ENCODE peak calls at places on chromosome 1, in six cellular contexts. One of them, this sample, is unnamed.

GRCh38 chr1:214043167-214043566 is 55.4 kb downstream of the PROX1 start:
- DNase-seq in type B pancreatic cell: no peak
- DNase-seq in non-pigmented ciliary epithelial cell: no peak
- DNase-seq in AG08395: no peak
- DNase-seq in Calu3: no peak
- DNase-seq in effector CD4-positive, alpha-beta T cell: no peak
- DNase-seq in this sample: no peak

GRCh38 chr1:155003227-155003765 is 694 bp downstream of the ZBTB7B start:
- DNase-seq in effector CD4-positive, alpha-beta T cell: no peak
- DNase-seq in AG08395: no peak
- DNase-seq in type B pancreatic cell: no peak
- DNase-seq in Calu3: no peak
- DNase-seq in non-pigmented ciliary epithelial cell: no peak
- DNase-seq in this sample: no peak

GRCh38 chr1:77976433-77977076 is 2.3 kb downstream of the FUBP1 start:
- DNase-seq in Calu3: no peak
- DNase-seq in AG08395: no peak
- DNase-seq in non-pigmented ciliary epithelial cell: no peak
- DNase-seq in effector CD4-positive, alpha-beta T cell: no peak
- DNase-seq in type B pancreatic cell: no peak
- DNase-seq in this sample: no peak

GRCh38 chr1:236160540-236161127 is 18.3 kb downstream of the GPR137B start:
- DNase-seq in AG08395: no peak
- DNase-seq in non-pigmented ciliary epithelial cell: no peak
- DNase-seq in effector CD4-positive, alpha-beta T cell: no peak
- DNase-seq in Calu3: no peak
- DNase-seq in type B pancreatic cell: no peak
- DNase-seq in this sample: no peak

GRCh38 chr1:171195781-171196180 is 10.7 kb downstream of the FMO2 start:
- DNase-seq in AG08395: no peak
- DNase-seq in Calu3: no peak
- DNase-seq in type B pancreatic cell: no peak
- DNase-seq in non-pigmented ciliary epithelial cell: no peak
- DNase-seq in effector CD4-positive, alpha-beta T cell: no peak
- DNase-seq in this sample: no peak

GRCh38 chr1:18529714-18530113 is 49.0 kb downstream of the KLHDC7A start:
- DNase-seq in non-pigmented ciliary epithelial cell: no peak
- DNase-seq in Calu3: no peak
- DNase-seq in type B pancreatic cell: no peak
- DNase-seq in effector CD4-positive, alpha-beta T cell: no peak
- DNase-seq in AG08395: no peak
- DNase-seq in this sample: no peak

GRCh38 chr1:207887542-207887941 is 23.4 kb downstream of the CD34 start:
- DNase-seq in Calu3: no peak
- DNase-seq in AG08395: no peak
- DNase-seq in type B pancreatic cell: no peak
- DNase-seq in non-pigmented ciliary epithelial cell: no peak
- DNase-seq in effector CD4-positive, alpha-beta T cell: no peak
- DNase-seq in this sample: no peak

GRCh38 chr1:78250201-78250600 is 204.4 kb downstream of the GIPC2 start:
- DNase-seq in effector CD4-positive, alpha-beta T cell: no peak
- DNase-seq in non-pigmented ciliary epithelial cell: no peak
- DNase-seq in Calu3: no peak
- DNase-seq in type B pancreatic cell: no peak
- DNase-seq in AG08395: no peak
- DNase-seq in this sample: no peak

GRCh38 chr1:146049436-146049835 is 27.9 kb upstream of the HJV start:
- DNase-seq in Calu3: no peak
- DNase-seq in effector CD4-positive, alpha-beta T cell: no peak
- DNase-seq in type B pancreatic cell: no peak
- DNase-seq in non-pigmented ciliary epithelial cell: no peak
- DNase-seq in AG08395: no peak
- DNase-seq in this sample: no peak

GRCh38 chr1:9261496-9261895 is 26.9 kb downstream of the H6PD start:
- DNase-seq in AG08395: no peak
- DNase-seq in Calu3: no peak
- DNase-seq in non-pigmented ciliary epithelial cell: no peak
- DNase-seq in effector CD4-positive, alpha-beta T cell: no peak
- DNase-seq in type B pancreatic cell: no peak
- DNase-seq in this sample: no peak

GRCh38 chr1:201966171-201966570 is 10.9 kb downstream of the TIMM17A start:
- DNase-seq in effector CD4-positive, alpha-beta T cell: no peak
- DNase-seq in type B pancreatic cell: no peak
- DNase-seq in Calu3: no peak
- DNase-seq in non-pigmented ciliary epithelial cell: no peak
- DNase-seq in AG08395: no peak
- DNase-seq in this sample: no peak

GRCh38 chr1:177133977-177134538 is 30.5 kb downstream of the ASTN1 start:
- DNase-seq in effector CD4-positive, alpha-beta T cell: no peak
- DNase-seq in non-pigmented ciliary epithelial cell: no peak
- DNase-seq in AG08395: no peak
- DNase-seq in Calu3: no peak
- DNase-seq in type B pancreatic cell: no peak
- DNase-seq in this sample: no peak

GRCh38 chr1:20477355-20478071 is 8.5 kb downstream of the CAMK2N1 start:
- DNase-seq in type B pancreatic cell: no peak
- DNase-seq in Calu3: no peak
- DNase-seq in AG08395: peak
- DNase-seq in non-pigmented ciliary epithelial cell: no peak
- DNase-seq in effector CD4-positive, alpha-beta T cell: no peak
- DNase-seq in this sample: peak

This sample was measured in astrocyte of the cerebellum.